ENCODE peak calls at places on chromosomes 11 and 22, in nine cellular contexts. One of them, this sample, is unnamed.

GRCh38 chr22:22242488-22242887 is 2.1 kb upstream of the VPREB1 start:
- DNase-seq in sigmoid colon: no peak
- DNase-seq in HCT116: no peak
- DNase-seq in stomach: no peak
- DNase-seq in SK-N-SH: no peak
- DNase-seq in breast epithelium: no peak
- DNase-seq in suprapubic skin: no peak
- DNase-seq in transverse colon: no peak
- DNase-seq in GM23338: no peak
- DNase-seq in this sample: peak; percentile 89

GRCh38 chr22:26842103-26842502 is 184.7 kb downstream of the MIAT start:
- DNase-seq in stomach: no peak
- DNase-seq in breast epithelium: no peak
- DNase-seq in suprapubic skin: no peak
- DNase-seq in sigmoid colon: no peak
- DNase-seq in HCT116: no peak
- DNase-seq in GM23338: no peak
- DNase-seq in SK-N-SH: no peak
- DNase-seq in transverse colon: no peak
- DNase-seq in this sample: no peak

GRCh38 chr11:9047986-9048522 is 43.3 kb downstream of the SCUBE2 start:
- DNase-seq in HCT116: no peak
- DNase-seq in breast epithelium: no peak
- DNase-seq in GM23338: peak; percentile 22
- DNase-seq in transverse colon: no peak
- DNase-seq in sigmoid colon: peak; percentile 78
- DNase-seq in suprapubic skin: no peak
- DNase-seq in stomach: no peak
- DNase-seq in SK-N-SH: no peak
- DNase-seq in this sample: no peak

GRCh38 chr22:31154975-31155374 is 5.0 kb upstream of the RNF185 start:
- DNase-seq in transverse colon: no peak
- DNase-seq in SK-N-SH: no peak
- DNase-seq in sigmoid colon: no peak
- DNase-seq in GM23338: no peak
- DNase-seq in suprapubic skin: no peak
- DNase-seq in stomach: no peak
- DNase-seq in breast epithelium: no peak
- DNase-seq in HCT116: no peak
- DNase-seq in this sample: no peak

GRCh38 chr22:38824587-38824986 is 19.2 kb downstream of the NPTXR start:
- DNase-seq in breast epithelium: no peak
- DNase-seq in SK-N-SH: no peak
- DNase-seq in GM23338: peak; percentile 98
- DNase-seq in HCT116: no peak
- DNase-seq in transverse colon: peak; percentile 31
- DNase-seq in stomach: peak; percentile 44
- DNase-seq in sigmoid colon: peak; percentile 50
- DNase-seq in suprapubic skin: no peak
- DNase-seq in this sample: no peak

GRCh38 chr11:11931461-11932055 is 76.9 kb downstream of the DKK3 start:
- DNase-seq in GM23338: peak; percentile 75
- DNase-seq in suprapubic skin: no peak
- DNase-seq in stomach: no peak
- DNase-seq in HCT116: peak; percentile 38
- DNase-seq in SK-N-SH: peak; percentile 47
- DNase-seq in sigmoid colon: no peak
- DNase-seq in transverse colon: no peak
- DNase-seq in breast epithelium: no peak
- DNase-seq in this sample: no peak

GRCh38 chr11:71554996-71555395 is 6.8 kb downstream of the KRTAP5-9 start:
- DNase-seq in stomach: no peak
- DNase-seq in sigmoid colon: no peak
- DNase-seq in GM23338: no peak
- DNase-seq in suprapubic skin: no peak
- DNase-seq in breast epithelium: no peak
- DNase-seq in transverse colon: no peak
- DNase-seq in HCT116: no peak
- DNase-seq in SK-N-SH: no peak
- DNase-seq in this sample: no peak

GRCh38 chr22:29040385-29041275 is 21.0 kb downstream of the C22orf31 start:
- DNase-seq in stomach: peak; percentile 74
- DNase-seq in sigmoid colon: peak; percentile 81
- DNase-seq in HCT116: peak; percentile 73
- DNase-seq in transverse colon: peak; percentile 66
- DNase-seq in breast epithelium: peak; percentile 55
- DNase-seq in suprapubic skin: no peak
- DNase-seq in GM23338: peak; percentile 88
- DNase-seq in SK-N-SH: peak; percentile 73
- DNase-seq in this sample: no peak

GRCh38 chr11:17183836-17184235 is 23.9 kb downstream of the PIK3C2A start:
- DNase-seq in breast epithelium: no peak
- DNase-seq in suprapubic skin: no peak
- DNase-seq in stomach: no peak
- DNase-seq in transverse colon: no peak
- DNase-seq in sigmoid colon: no peak
- DNase-seq in GM23338: no peak
- DNase-seq in HCT116: no peak
- DNase-seq in SK-N-SH: no peak
- DNase-seq in this sample: no peak

GRCh38 chr11:17184882-17185587 is 22.8 kb downstream of the PIK3C2A start:
- DNase-seq in sigmoid colon: no peak
- DNase-seq in HCT116: no peak
- DNase-seq in suprapubic skin: no peak
- DNase-seq in transverse colon: no peak
- DNase-seq in stomach: no peak
- DNase-seq in breast epithelium: no peak
- DNase-seq in GM23338: no peak
- DNase-seq in SK-N-SH: no peak
- DNase-seq in this sample: no peak

GRCh38 chr11:17185938-17186337 is 21.8 kb downstream of the PIK3C2A start:
- DNase-seq in HCT116: no peak
- DNase-seq in GM23338: no peak
- DNase-seq in breast epithelium: no peak
- DNase-seq in stomach: no peak
- DNase-seq in transverse colon: no peak
- DNase-seq in sigmoid colon: no peak
- DNase-seq in SK-N-SH: no peak
- DNase-seq in suprapubic skin: no peak
- DNase-seq in this sample: no peak

DNA sequence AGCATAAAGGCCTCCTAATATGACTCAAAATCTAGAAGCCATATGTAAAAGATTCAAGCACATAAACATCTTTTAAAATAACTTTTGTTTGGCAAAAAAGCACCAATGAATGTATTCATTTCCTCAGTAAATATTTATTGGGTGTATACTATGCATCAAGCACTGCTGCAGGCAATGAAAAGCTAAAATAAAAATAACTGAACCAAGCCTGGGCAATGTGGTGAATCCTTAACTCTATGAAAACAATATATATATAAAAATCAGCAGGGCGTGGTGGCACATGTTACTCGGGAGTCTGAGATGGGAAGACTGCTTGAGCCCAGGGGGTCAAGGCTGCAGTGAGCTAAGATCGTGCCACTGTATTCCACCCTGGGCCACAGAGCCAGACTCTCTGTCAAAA is 27.8 kb downstream of the PIK3C2A start:
- DNase-seq in HCT116: no peak
- DNase-seq in breast epithelium: no peak
- DNase-seq in stomach: no peak
- DNase-seq in suprapubic skin: no peak
- DNase-seq in GM23338: no peak
- DNase-seq in SK-N-SH: no peak
- DNase-seq in sigmoid colon: no peak
- DNase-seq in transverse colon: no peak
- DNase-seq in this sample: no peak
- TF ChIP-seq POLR2AphosphoS5 in HCT116: no peak
- TF ChIP-seq POLR2AphosphoS5 in breast epithelium: no peak
- TF ChIP-seq POLR2AphosphoS5 in stomach: no peak
- TF ChIP-seq POLR2AphosphoS5 in suprapubic skin: no peak
- TF ChIP-seq POLR2AphosphoS5 in GM23338: no peak
- TF ChIP-seq POLR2AphosphoS5 in SK-N-SH: no peak
- TF ChIP-seq POLR2AphosphoS5 in sigmoid colon: no peak
- TF ChIP-seq POLR2AphosphoS5 in transverse colon: no peak
- TF ChIP-seq POLR2AphosphoS5 in this sample: no peak

GRCh38 chr11:69108559-69108958 is 47.2 kb upstream of the SMIM38 start:
- DNase-seq in stomach: no peak
- DNase-seq in transverse colon: no peak
- DNase-seq in HCT116: no peak
- DNase-seq in breast epithelium: no peak
- DNase-seq in GM23338: no peak
- DNase-seq in sigmoid colon: no peak
- DNase-seq in suprapubic skin: no peak
- DNase-seq in SK-N-SH: no peak
- DNase-seq in this sample: no peak

GRCh38 chr11:69108030-69108429 is 47.7 kb upstream of the SMIM38 start:
- DNase-seq in breast epithelium: no peak
- DNase-seq in SK-N-SH: no peak
- DNase-seq in GM23338: no peak
- DNase-seq in sigmoid colon: no peak
- DNase-seq in transverse colon: no peak
- DNase-seq in stomach: no peak
- DNase-seq in suprapubic skin: no peak
- DNase-seq in HCT116: no peak
- DNase-seq in this sample: no peak

GRCh38 chr11:69110451-69110850 is 45.3 kb upstream of the SMIM38 start:
- DNase-seq in HCT116: no peak
- DNase-seq in breast epithelium: no peak
- DNase-seq in SK-N-SH: no peak
- DNase-seq in transverse colon: no peak
- DNase-seq in suprapubic skin: no peak
- DNase-seq in GM23338: no peak
- DNase-seq in sigmoid colon: no peak
- DNase-seq in stomach: no peak
- DNase-seq in this sample: no peak

GRCh38 chr11:69107413-69107812 is 48.3 kb upstream of the SMIM38 start:
- DNase-seq in breast epithelium: no peak
- DNase-seq in stomach: no peak
- DNase-seq in GM23338: no peak
- DNase-seq in suprapubic skin: no peak
- DNase-seq in SK-N-SH: no peak
- DNase-seq in sigmoid colon: no peak
- DNase-seq in HCT116: no peak
- DNase-seq in transverse colon: no peak
- DNase-seq in this sample: no peak

GRCh38 chr11:69109101-69109500 is 46.6 kb upstream of the SMIM38 start:
- DNase-seq in GM23338: no peak
- DNase-seq in breast epithelium: no peak
- DNase-seq in sigmoid colon: no peak
- DNase-seq in suprapubic skin: no peak
- DNase-seq in HCT116: no peak
- DNase-seq in transverse colon: no peak
- DNase-seq in SK-N-SH: no peak
- DNase-seq in stomach: no peak
- DNase-seq in this sample: no peak
- H3K4me3 ChIP-seq in GM23338: no peak overlapping the region
- H3K4me3 ChIP-seq in breast epithelium: no peak overlapping the region
- H3K4me3 ChIP-seq in sigmoid colon: no peak overlapping the region
- H3K4me3 ChIP-seq in suprapubic skin: no peak overlapping the region
- H3K4me3 ChIP-seq in HCT116: no peak overlapping the region
- H3K4me3 ChIP-seq in transverse colon: no peak overlapping the region
- H3K4me3 ChIP-seq in SK-N-SH: no peak overlapping the region
- H3K4me3 ChIP-seq in stomach: no peak overlapping the region
- H3K4me3 ChIP-seq in this sample: no peak overlapping the region

DNA sequence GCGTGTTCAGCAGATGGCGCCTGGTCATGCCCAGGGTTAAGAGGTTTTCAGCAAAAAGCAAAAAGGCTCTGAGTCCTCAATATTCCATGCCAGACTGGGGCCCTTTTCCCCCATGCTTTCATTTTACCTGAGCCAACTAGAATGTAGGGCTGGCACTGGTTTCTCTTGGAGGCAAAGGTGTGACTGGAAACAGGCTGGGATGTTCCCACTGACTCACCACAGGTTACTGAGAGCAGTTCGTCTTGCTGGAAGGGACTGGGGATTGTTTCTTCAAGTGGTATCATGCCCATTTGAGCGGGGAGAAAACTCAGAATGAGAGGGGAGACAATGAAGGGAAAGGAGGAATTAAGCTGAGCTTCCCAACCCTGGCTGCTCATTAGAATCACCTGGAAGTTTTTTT is 243.9 kb downstream of the TENM4 start:
- DNase-seq in SK-N-SH: no peak
- DNase-seq in sigmoid colon: no peak
- DNase-seq in suprapubic skin: no peak
- DNase-seq in stomach: no peak
- DNase-seq in transverse colon: no peak
- DNase-seq in HCT116: no peak
- DNase-seq in breast epithelium: no peak
- DNase-seq in GM23338: no peak
- DNase-seq in this sample: no peak
- TF ChIP-seq POLR2AphosphoS5 in SK-N-SH: no peak
- TF ChIP-seq POLR2AphosphoS5 in sigmoid colon: no peak
- TF ChIP-seq POLR2AphosphoS5 in suprapubic skin: no peak
- TF ChIP-seq POLR2AphosphoS5 in stomach: no peak
- TF ChIP-seq POLR2AphosphoS5 in transverse colon: no peak
- TF ChIP-seq POLR2AphosphoS5 in HCT116: no peak
- TF ChIP-seq POLR2AphosphoS5 in breast epithelium: no peak
- TF ChIP-seq POLR2AphosphoS5 in GM23338: no peak
- TF ChIP-seq POLR2AphosphoS5 in this sample: no peak

GRCh38 chr22:45680932-45681700 is 9.5 kb downstream of the ATXN10 start:
- DNase-seq in suprapubic skin: no peak
- DNase-seq in SK-N-SH: no peak
- DNase-seq in stomach: no peak
- DNase-seq in HCT116: no peak
- DNase-seq in sigmoid colon: no peak
- DNase-seq in transverse colon: no peak
- DNase-seq in breast epithelium: no peak
- DNase-seq in GM23338: no peak
- DNase-seq in this sample: no peak

GRCh38 chr22:45677060-45677459 is 5.4 kb downstream of the ATXN10 start:
- DNase-seq in stomach: no peak
- DNase-seq in HCT116: no peak
- DNase-seq in breast epithelium: no peak
- DNase-seq in GM23338: no peak
- DNase-seq in sigmoid colon: no peak
- DNase-seq in transverse colon: no peak
- DNase-seq in SK-N-SH: no peak
- DNase-seq in suprapubic skin: no peak
- DNase-seq in this sample: no peak

GRCh38 chr22:45676024-45676423 is 4.4 kb downstream of the ATXN10 start:
- DNase-seq in SK-N-SH: no peak
- DNase-seq in suprapubic skin: no peak
- DNase-seq in GM23338: no peak
- DNase-seq in sigmoid colon: no peak
- DNase-seq in breast epithelium: no peak
- DNase-seq in stomach: no peak
- DNase-seq in transverse colon: no peak
- DNase-seq in HCT116: no peak
- DNase-seq in this sample: no peak

GRCh38 chr22:45682069-45682468 is 10.4 kb downstream of the ATXN10 start:
- DNase-seq in GM23338: no peak
- DNase-seq in HCT116: no peak
- DNase-seq in breast epithelium: no peak
- DNase-seq in suprapubic skin: no peak
- DNase-seq in stomach: no peak
- DNase-seq in sigmoid colon: no peak
- DNase-seq in transverse colon: no peak
- DNase-seq in SK-N-SH: no peak
- DNase-seq in this sample: no peak

DNA sequence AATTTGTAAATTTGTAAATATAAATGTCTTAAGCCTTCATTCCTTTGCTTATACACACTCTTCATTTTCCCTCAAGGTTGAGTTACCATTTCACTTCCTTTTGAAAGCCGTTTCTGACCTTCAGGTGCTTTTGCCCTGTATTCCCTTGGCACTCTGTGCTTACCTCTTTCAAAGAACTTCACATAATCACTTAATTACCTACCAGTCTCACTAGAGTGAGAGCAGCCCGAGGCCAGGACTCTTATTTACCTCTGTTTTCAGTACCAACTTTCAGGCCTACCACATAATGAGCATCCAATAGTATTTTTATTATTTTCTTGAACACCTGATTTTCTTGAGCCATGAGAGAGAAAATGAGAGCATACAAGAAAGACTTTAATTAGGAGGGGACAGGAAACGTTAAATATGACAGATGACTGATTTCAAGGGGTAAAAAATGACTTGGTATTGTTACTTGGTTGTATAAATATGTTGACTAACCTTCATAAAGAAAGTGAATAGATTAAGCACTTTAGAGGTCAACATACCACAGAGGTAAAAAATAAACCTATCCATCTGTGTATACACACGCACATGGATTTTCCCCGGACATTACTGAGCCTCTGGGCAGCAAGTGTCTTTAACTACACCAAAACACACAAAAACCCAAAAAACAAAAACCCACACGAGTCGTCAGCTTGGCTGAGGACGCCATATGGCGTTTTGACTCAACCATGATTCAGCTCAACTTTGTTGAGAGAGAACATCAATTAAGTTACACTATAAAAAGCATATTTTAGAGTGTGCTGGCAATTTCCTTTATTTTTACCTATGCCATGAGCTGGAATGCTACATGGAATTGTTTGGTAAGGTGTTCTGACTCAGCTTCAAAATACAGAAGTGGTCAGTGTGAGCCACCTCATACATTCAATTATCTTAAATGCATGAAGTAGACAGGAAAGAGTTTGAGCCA is 7.6 kb downstream of the ATXN10 start:
- DNase-seq in HCT116: no peak
- DNase-seq in GM23338: no peak
- DNase-seq in transverse colon: no peak
- DNase-seq in sigmoid colon: no peak
- DNase-seq in SK-N-SH: no peak
- DNase-seq in stomach: no peak
- DNase-seq in breast epithelium: no peak
- DNase-seq in suprapubic skin: no peak
- DNase-seq in this sample: no peak
- H3K4me3 ChIP-seq in HCT116: no peak overlapping the region
- H3K4me3 ChIP-seq in GM23338: no peak overlapping the region
- H3K4me3 ChIP-seq in transverse colon: no peak overlapping the region
- H3K4me3 ChIP-seq in sigmoid colon: no peak overlapping the region
- H3K4me3 ChIP-seq in SK-N-SH: no peak overlapping the region
- H3K4me3 ChIP-seq in stomach: no peak overlapping the region
- H3K4me3 ChIP-seq in breast epithelium: no peak overlapping the region
- H3K4me3 ChIP-seq in suprapubic skin: no peak overlapping the region
- H3K4me3 ChIP-seq in this sample: no peak overlapping the region